ENCODE peak calls at places on chromosomes 13 and 19, in seven cellular contexts. One of them, this sample, is unnamed.

GRCh38 chr13:73056054-73056962 is 2.5 kb upstream of the KLF5 start:
- DNase-seq in uterus: no peak
- DNase-seq in fibroblast of mammary gland: peak; percentile 80
- DNase-seq in neural progenitor cell: peak; percentile 8
- DNase-seq in AG09309: peak; percentile 61
- DNase-seq in fibroblast of lung: peak; percentile 49
- DNase-seq in psoas muscle: no peak
- DNase-seq in this sample: peak; percentile 82

GRCh38 chr13:40102854-40103253 is 447.4 kb downstream of the COG6 start:
- DNase-seq in fibroblast of lung: no peak
- DNase-seq in AG09309: peak; percentile 56
- DNase-seq in fibroblast of mammary gland: peak; percentile 94
- DNase-seq in neural progenitor cell: no peak
- DNase-seq in psoas muscle: no peak
- DNase-seq in uterus: peak; percentile 32
- DNase-seq in this sample: peak; percentile 65

GRCh38 chr13:101053289-101053688 is 363.0 kb downstream of the NALCN start:
- DNase-seq in psoas muscle: no peak
- DNase-seq in fibroblast of mammary gland: no peak
- DNase-seq in neural progenitor cell: no peak
- DNase-seq in fibroblast of lung: no peak
- DNase-seq in uterus: no peak
- DNase-seq in AG09309: no peak
- DNase-seq in this sample: no peak

GRCh38 chr13:100428966-100429365 is 159.6 kb downstream of the GGACT start:
- DNase-seq in psoas muscle: no peak
- DNase-seq in fibroblast of mammary gland: no peak
- DNase-seq in fibroblast of lung: no peak
- DNase-seq in uterus: no peak
- DNase-seq in AG09309: no peak
- DNase-seq in neural progenitor cell: no peak
- DNase-seq in this sample: no peak

GRCh38 chr19:17487240-17488121 is 17.2 kb downstream of the SLC27A1 start:
- DNase-seq in neural progenitor cell: no peak
- DNase-seq in uterus: no peak
- DNase-seq in psoas muscle: no peak
- DNase-seq in fibroblast of mammary gland: no peak
- DNase-seq in AG09309: no peak
- DNase-seq in fibroblast of lung: no peak
- DNase-seq in this sample: no peak

GRCh38 chr19:18329035-18329376 is 6.1 kb upstream of the LSM4 start:
- DNase-seq in uterus: no peak
- DNase-seq in psoas muscle: no peak
- DNase-seq in AG09309: no peak
- DNase-seq in fibroblast of mammary gland: no peak
- DNase-seq in neural progenitor cell: no peak
- DNase-seq in fibroblast of lung: no peak
- DNase-seq in this sample: no peak

GRCh38 chr13:50334944-50335343 is 319.7 kb downstream of the KCNRG start:
- DNase-seq in uterus: no peak
- DNase-seq in AG09309: no peak
- DNase-seq in fibroblast of mammary gland: no peak
- DNase-seq in psoas muscle: no peak
- DNase-seq in neural progenitor cell: peak; percentile 42
- DNase-seq in fibroblast of lung: no peak
- DNase-seq in this sample: no peak

GRCh38 chr19:2478756-2479555 is 3.0 kb downstream of the GADD45B start:
- DNase-seq in neural progenitor cell: peak; percentile 47
- DNase-seq in fibroblast of lung: peak; percentile 87
- DNase-seq in uterus: peak; percentile 79
- DNase-seq in fibroblast of mammary gland: peak; percentile 77
- DNase-seq in psoas muscle: peak; percentile 89
- DNase-seq in AG09309: no peak
- DNase-seq in this sample: peak; percentile 84

GRCh38 chr19:40238775-40239174 is 12.3 kb upstream of the CCNP start:
- DNase-seq in uterus: no peak
- DNase-seq in fibroblast of mammary gland: no peak
- DNase-seq in neural progenitor cell: no peak
- DNase-seq in fibroblast of lung: no peak
- DNase-seq in AG09309: no peak
- DNase-seq in psoas muscle: no peak
- DNase-seq in this sample: no peak

GRCh38 chr13:103236213-103236612 is 170.0 kb upstream of the SLC10A2 start:
- DNase-seq in uterus: no peak
- DNase-seq in fibroblast of mammary gland: peak; percentile 45
- DNase-seq in neural progenitor cell: no peak
- DNase-seq in psoas muscle: no peak
- DNase-seq in fibroblast of lung: peak; percentile 47
- DNase-seq in AG09309: no peak
- DNase-seq in this sample: peak; percentile 9

GRCh38 chr19:3710265-3710812 is 2.2 kb downstream of the TJP3 start:
- DNase-seq in fibroblast of mammary gland: peak; percentile 32
- DNase-seq in uterus: no peak
- DNase-seq in AG09309: no peak
- DNase-seq in neural progenitor cell: no peak
- DNase-seq in fibroblast of lung: peak; percentile 28
- DNase-seq in psoas muscle: peak; percentile 76
- DNase-seq in this sample: peak; percentile 34

GRCh38 chr19:30209617-30210600 is 162.3 kb upstream of the ZNF536 start:
- DNase-seq in uterus: no peak
- DNase-seq in neural progenitor cell: no peak
- DNase-seq in fibroblast of mammary gland: no peak
- DNase-seq in fibroblast of lung: no peak
- DNase-seq in psoas muscle: no peak
- DNase-seq in AG09309: no peak
- DNase-seq in this sample: no peak

GRCh38 chr13:64397699-64398098 is 2832.4 kb downstream of the PCDH9 start:
- DNase-seq in uterus: no peak
- DNase-seq in psoas muscle: no peak
- DNase-seq in AG09309: no peak
- DNase-seq in neural progenitor cell: no peak
- DNase-seq in fibroblast of lung: peak; percentile 3
- DNase-seq in fibroblast of mammary gland: no peak
- DNase-seq in this sample: peak; percentile 13

GRCh38 chr13:98910501-98910951 is 67.3 kb downstream of the DOCK9 start:
- DNase-seq in fibroblast of mammary gland: peak; percentile 77
- DNase-seq in neural progenitor cell: no peak
- DNase-seq in uterus: no peak
- DNase-seq in fibroblast of lung: peak; percentile 28
- DNase-seq in psoas muscle: no peak
- DNase-seq in AG09309: peak; percentile 35
- DNase-seq in this sample: peak; percentile 56

GRCh38 chr19:29062486-29063435 is 150.2 kb downstream of the UQCRFS1 start:
- DNase-seq in fibroblast of lung: no peak
- DNase-seq in psoas muscle: no peak
- DNase-seq in uterus: no peak
- DNase-seq in fibroblast of mammary gland: no peak
- DNase-seq in neural progenitor cell: peak; percentile 42
- DNase-seq in AG09309: no peak
- DNase-seq in this sample: no peak

GRCh38 chr13:42815686-42816085 is 34.3 kb downstream of the FAM216B start:
- DNase-seq in fibroblast of mammary gland: peak; percentile 68
- DNase-seq in uterus: no peak
- DNase-seq in neural progenitor cell: no peak
- DNase-seq in fibroblast of lung: peak; percentile 47
- DNase-seq in AG09309: no peak
- DNase-seq in psoas muscle: no peak
- DNase-seq in this sample: peak; percentile 56
- H3K4me3 ChIP-seq in fibroblast of mammary gland: no peak overlapping the region
- H3K4me3 ChIP-seq in uterus: no peak overlapping the region
- H3K4me3 ChIP-seq in neural progenitor cell: no peak overlapping the region
- H3K4me3 ChIP-seq in fibroblast of lung: no peak overlapping the region
- H3K4me3 ChIP-seq in AG09309: no peak overlapping the region
- H3K4me3 ChIP-seq in psoas muscle: no peak overlapping the region
- H3K4me3 ChIP-seq in this sample: no peak overlapping the region

DNA sequence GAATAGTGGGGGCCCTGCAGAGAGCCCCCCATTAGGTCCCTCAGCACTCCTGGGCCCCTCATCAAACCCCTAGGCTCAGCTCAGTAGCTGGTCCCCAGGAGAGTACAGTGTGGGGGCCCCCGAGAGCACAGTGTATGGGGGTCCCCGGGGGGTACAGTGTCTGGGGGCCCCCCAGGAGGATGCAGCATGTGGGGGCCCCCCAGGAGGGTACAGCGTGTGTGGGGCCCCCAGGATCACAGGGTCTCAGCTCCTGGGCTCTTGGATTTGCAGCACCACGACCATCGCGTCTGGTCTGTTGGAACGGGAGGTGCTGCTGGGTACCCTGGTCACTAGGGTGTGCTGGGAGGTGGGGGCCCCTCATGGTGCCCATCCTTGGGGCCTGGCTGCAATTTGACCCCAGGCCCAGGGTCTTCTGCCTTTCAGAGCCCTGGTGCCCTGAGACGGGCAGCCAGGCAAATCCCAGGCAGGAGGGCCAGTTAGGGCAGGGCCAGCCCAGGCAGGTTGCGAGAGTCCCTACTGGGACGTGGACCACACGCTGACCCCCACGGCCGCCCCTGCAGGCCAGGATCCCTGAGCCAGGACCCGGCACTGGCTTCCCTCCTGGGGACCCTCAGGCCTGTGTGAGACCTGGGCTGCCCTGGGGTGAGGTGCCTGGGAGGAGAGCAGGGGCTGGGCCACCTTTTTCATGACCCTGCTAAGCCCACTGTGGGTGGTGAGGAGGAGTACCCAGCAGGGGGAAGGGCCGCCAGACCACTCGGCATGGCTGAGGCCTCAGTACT is 13.6 kb downstream of the CBARP start:
- DNase-seq in neural progenitor cell: no peak
- DNase-seq in fibroblast of mammary gland: no peak
- DNase-seq in fibroblast of lung: no peak
- DNase-seq in uterus: no peak
- DNase-seq in AG09309: no peak
- DNase-seq in psoas muscle: no peak
- DNase-seq in this sample: no peak
- TF ChIP-seq CTCF in neural progenitor cell: no peak
- TF ChIP-seq CTCF in fibroblast of mammary gland: no peak
- TF ChIP-seq CTCF in fibroblast of lung: no peak
- TF ChIP-seq CTCF in uterus: no peak
- TF ChIP-seq CTCF in AG09309: no peak
- TF ChIP-seq CTCF in psoas muscle: no peak
- TF ChIP-seq CTCF in this sample: no peak

GRCh38 chr19:45402469-45403070 is 2.3 kb downstream of the PPP1R13L start:
- DNase-seq in uterus: no peak
- DNase-seq in fibroblast of mammary gland: no peak
- DNase-seq in neural progenitor cell: peak; percentile 81
- DNase-seq in fibroblast of lung: no peak
- DNase-seq in psoas muscle: peak; percentile 60
- DNase-seq in AG09309: no peak
- DNase-seq in this sample: no peak
- H3K4me3 ChIP-seq in uterus: no peak overlapping the region
- H3K4me3 ChIP-seq in fibroblast of mammary gland: no peak overlapping the region
- H3K4me3 ChIP-seq in neural progenitor cell: no peak overlapping the region
- H3K4me3 ChIP-seq in fibroblast of lung: no peak overlapping the region
- H3K4me3 ChIP-seq in psoas muscle: peak overlapping the region; percentile 18
- H3K4me3 ChIP-seq in AG09309: no peak overlapping the region
- H3K4me3 ChIP-seq in this sample: no peak overlapping the region

GRCh38 chr13:108911807-108912206 is 282.4 kb downstream of the MYO16 start:
- DNase-seq in psoas muscle: no peak
- DNase-seq in uterus: no peak
- DNase-seq in AG09309: no peak
- DNase-seq in neural progenitor cell: no peak
- DNase-seq in fibroblast of mammary gland: no peak
- DNase-seq in fibroblast of lung: no peak
- DNase-seq in this sample: no peak

GRCh38 chr13:108919036-108919907 is 289.9 kb downstream of the MYO16 start:
- DNase-seq in uterus: no peak
- DNase-seq in fibroblast of lung: peak; percentile 49
- DNase-seq in fibroblast of mammary gland: peak; percentile 72
- DNase-seq in psoas muscle: no peak
- DNase-seq in neural progenitor cell: no peak
- DNase-seq in AG09309: no peak
- DNase-seq in this sample: peak; percentile 23

GRCh38 chr13:108915634-108916497 is 286.5 kb downstream of the MYO16 start:
- DNase-seq in uterus: peak; percentile 84
- DNase-seq in psoas muscle: peak; percentile 80
- DNase-seq in fibroblast of lung: peak; percentile 90
- DNase-seq in AG09309: peak; percentile 55
- DNase-seq in fibroblast of mammary gland: peak; percentile 98
- DNase-seq in neural progenitor cell: no peak
- DNase-seq in this sample: peak; percentile 94

GRCh38 chr13:108917581-108917980 is 288.2 kb downstream of the MYO16 start:
- DNase-seq in neural progenitor cell: no peak
- DNase-seq in uterus: no peak
- DNase-seq in fibroblast of mammary gland: peak; percentile 82
- DNase-seq in AG09309: peak; percentile 37
- DNase-seq in fibroblast of lung: peak; percentile 82
- DNase-seq in psoas muscle: no peak
- DNase-seq in this sample: peak; percentile 59

GRCh38 chr13:108915095-108915633 is 285.8 kb downstream of the MYO16 start:
- DNase-seq in AG09309: no peak
- DNase-seq in fibroblast of lung: peak; percentile 67
- DNase-seq in psoas muscle: no peak
- DNase-seq in uterus: no peak
- DNase-seq in fibroblast of mammary gland: peak; percentile 74
- DNase-seq in neural progenitor cell: no peak
- DNase-seq in this sample: peak; percentile 65
- TF ChIP-seq CTCF in AG09309: peak; percentile 64
- TF ChIP-seq CTCF in fibroblast of lung: peak; percentile 68
- TF ChIP-seq CTCF in psoas muscle: peak; percentile 22
- TF ChIP-seq CTCF in uterus: peak; percentile 31
- TF ChIP-seq CTCF in fibroblast of mammary gland: peak; percentile 75
- TF ChIP-seq CTCF in neural progenitor cell: peak; percentile 66
- TF ChIP-seq CTCF in this sample: peak; percentile 73